ENCODE peak calls at places on chromosomes 1 and 21, in six cellular contexts. L is CD4-positive, CD25-positive, alpha-beta regulatory T cell; B is mesendoderm; A is HCT116; D is left ventricle myocardium inferior; P is upper lobe of left lung. Q is an unnamed sample. For H3K4me1, the result is how much of the 10 kb centered on the place peaks cover.

GRCh38 chr1:2108213-2108876 is 58.1 kb downstream of the PRKCZ start:
- DNase-seq in B (peak), A (peak), D (no peak), L (no peak), P (peak), Q (peak)

GRCh38 chr1:214694769-214695168 is 91.8 kb downstream of the CENPF start:
- DNase-seq in P (no peak), A (no peak), D (no peak), L (no peak), B (no peak), Q (no peak)

GRCh38 chr1:2192031-2192995 is 2.3 kb downstream of the FAAP20 start:
- DNase-seq in D (no peak), A (no peak), L (no peak), B (no peak), P (peak), Q (no peak)

GRCh38 chr1:67570473-67571143 is 114.4 kb upstream of the GADD45A start:
- DNase-seq in B (peak), A (no peak), P (no peak), L (no peak), D (no peak), Q (no peak)

GRCh38 chr1:247540536-247540935 is 4.3 kb upstream of the OR2C3 start:
- DNase-seq in L (no peak), P (no peak), D (no peak), A (no peak), B (no peak), Q (no peak)

GRCh38 chr1:27163093-27163492 is 8.2 kb upstream of the SLC9A1 start:
- DNase-seq in B (no peak), L (no peak), A (no peak), P (no peak), D (no peak), Q (no peak)

GRCh38 chr1:179831225-179831624 is 46.4 kb downstream of the TOR1AIP2 start:
- DNase-seq in A (no peak), B (no peak), L (no peak), D (no peak), P (no peak), Q (no peak)

GRCh38 chr21:33032434-33033047 is 6.8 kb downstream of the OLIG2 start:
- DNase-seq in A (no peak), L (no peak), D (no peak), B (no peak), P (no peak), Q (no peak)

GRCh38 chr1:45409243-45409642 is 69.0 kb upstream of the MUTYH start:
- DNase-seq in D (no peak), L (no peak), B (no peak), A (no peak), P (no peak), Q (no peak)

GRCh38 chr1:8373547-8374270 is 55.8 kb downstream of the SLC45A1 start:
- DNase-seq in B (peak), L (no peak), P (peak), A (peak), D (peak), Q (no peak)

GRCh38 chr1:38005195-38006007 is at the start of gene FHL3:
- DNase-seq in P (peak), L (no peak), B (peak), A (no peak), D (peak), Q (no peak)

GRCh38 chr1:41827991-41828570 is 90.6 kb downstream of the HIVEP3 start:
- DNase-seq in L (no peak), D (no peak), B (no peak), A (no peak), P (no peak), Q (no peak)

GRCh38 chr1:228349701-228350171 is 56.9 kb downstream of the TRIM11 start:
- DNase-seq in D (peak), L (no peak), B (no peak), P (no peak), A (no peak), Q (no peak)

GRCh38 chr1:5847013-5847654 is 145.1 kb downstream of the NPHP4 start:
- DNase-seq in A (no peak), B (peak), L (no peak), P (no peak), D (no peak), Q (peak)

GRCh38 chr1:8595919-8596318 is 221.5 kb downstream of the RERE start:
- DNase-seq in P (no peak), D (no peak), L (no peak), B (no peak), A (no peak), Q (no peak)

GRCh38 chr1:228781161-228781771 is 46.0 kb downstream of the RHOU start:
- DNase-seq in L (no peak), P (peak), B (peak), A (no peak), D (peak), Q (no peak)

GRCh38 chr1:47507921-47508894 is 70.4 kb downstream of the FOXD2 start:
- DNase-seq in P (peak), B (peak), L (no peak), A (no peak), D (peak), Q (no peak)

GRCh38 chr1:101918277-101918676 is 78.4 kb downstream of the OLFM3 start:
- DNase-seq in P (no peak), A (no peak), B (no peak), L (no peak), D (no peak), Q (no peak)

GRCh38 chr1:40451238-40451585 is 936 bp downstream of the ZFP69B start:
- DNase-seq in A (no peak), P (no peak), L (no peak), D (no peak), B (peak), Q (no peak)

GRCh38 chr1:43994071-43994470 is 2.7 kb downstream of the CCDC24 start:
- DNase-seq in A (no peak), D (no peak), P (no peak), B (no peak), L (no peak), Q (no peak)

GRCh38 chr1:198359024-198359653 is 181.3 kb downstream of the ATP6V1G3 start:
- DNase-seq in B (no peak), L (peak), A (peak), D (no peak), P (no peak), Q (no peak)

GRCh38 chr1:33943978-33944377 is 80.1 kb downstream of the HMGB4 start:
- DNase-seq in L (no peak), A (no peak), B (no peak), P (peak), D (no peak), Q (no peak)

GRCh38 chr1:31648633-31649032 is 4.0 kb upstream of the PEF1 start:
- DNase-seq in D (no peak), B (peak), L (no peak), A (no peak), P (no peak), Q (no peak)

GRCh38 chr1:19128965-19129514 is 81.0 kb downstream of the UBR4 start:
- DNase-seq in P (no peak), D (no peak), B (no peak), A (no peak), L (no peak), Q (no peak)

GRCh38 chr1:100785399-100786082 is 66.0 kb downstream of the VCAM1 start:
- DNase-seq in L (no peak), D (no peak), A (no peak), B (peak), P (no peak), Q (no peak)

GRCh38 chr1:183633676-183634343 is 1.8 kb downstream of the ARPC5 start:
- DNase-seq in B (peak), P (no peak), L (peak), D (no peak), A (peak), Q (peak)

GRCh38 chr1:223831755-223832636 is 13.8 kb downstream of the TP53BP2 start:
- DNase-seq in B (no peak), D (no peak), L (no peak), P (no peak), A (no peak), Q (no peak)

GRCh38 chr1:154338875-154339274 is 13.6 kb downstream of the ATP8B2 start:
- DNase-seq in B (no peak), D (no peak), L (no peak), A (no peak), P (no peak), Q (no peak)

GRCh38 chr1:228265167-228265566 is 57.3 kb downstream of the OBSCN start:
- DNase-seq in P (no peak), B (no peak), L (no peak), D (no peak), A (no peak), Q (no peak)

GRCh38 chr1:29470087-29470787 is 233.9 kb downstream of the PTPRU start:
- DNase-seq in L (no peak), A (no peak), P (no peak), D (no peak), B (peak), Q (no peak)

GRCh38 chr1:32247452-32247851 is 430 bp downstream of the FAM167B start:
- DNase-seq in A (no peak), L (no peak), B (no peak), P (no peak), D (peak), Q (no peak)

GRCh38 chr1:43258370-43258769 is 11.4 kb upstream of the TMEM125 start:
- DNase-seq in B (no peak), P (no peak), L (no peak), A (no peak), D (no peak), Q (no peak)

GRCh38 chr1:206589206-206589605 is 23.1 kb downstream of the EIF2D start:
- DNase-seq in P (no peak), L (no peak), D (peak), B (no peak), A (no peak), Q (no peak)

GRCh38 chr1:211734791-211735190 is 59.4 kb upstream of the NEK2 start:
- DNase-seq in D (no peak), L (no peak), P (peak), A (no peak), B (no peak), Q (no peak)

GRCh38 chr21:32101206-32101763 is 177.6 kb downstream of the MIS18A start:
- DNase-seq in A (no peak), P (no peak), B (no peak), L (no peak), D (no peak), Q (no peak)

GRCh38 chr1:231315887-231316286 is 21.8 kb downstream of the EXOC8 start:
- DNase-seq in A (peak), P (peak), B (peak), L (peak), D (peak), Q (peak)

GRCh38 chr1:17533201-17533600 is 6.3 kb upstream of the ARHGEF10L start:
- DNase-seq in L (no peak), P (no peak), A (no peak), D (no peak), B (no peak), Q (no peak)

GRCh38 chr1:17529381-17529780 is 10.1 kb upstream of the ARHGEF10L start:
- DNase-seq in L (no peak), A (no peak), B (no peak), D (no peak), P (no peak), Q (no peak)

GRCh38 chr1:17535300-17535937 is 4.1 kb upstream of the ARHGEF10L start:
- DNase-seq in D (no peak), A (no peak), B (no peak), L (no peak), P (no peak), Q (no peak)

GRCh38 chr1:17531343-17531681 is 8.2 kb upstream of the ARHGEF10L start:
- DNase-seq in P (no peak), D (no peak), B (no peak), A (no peak), L (no peak), Q (no peak)

DNA sequence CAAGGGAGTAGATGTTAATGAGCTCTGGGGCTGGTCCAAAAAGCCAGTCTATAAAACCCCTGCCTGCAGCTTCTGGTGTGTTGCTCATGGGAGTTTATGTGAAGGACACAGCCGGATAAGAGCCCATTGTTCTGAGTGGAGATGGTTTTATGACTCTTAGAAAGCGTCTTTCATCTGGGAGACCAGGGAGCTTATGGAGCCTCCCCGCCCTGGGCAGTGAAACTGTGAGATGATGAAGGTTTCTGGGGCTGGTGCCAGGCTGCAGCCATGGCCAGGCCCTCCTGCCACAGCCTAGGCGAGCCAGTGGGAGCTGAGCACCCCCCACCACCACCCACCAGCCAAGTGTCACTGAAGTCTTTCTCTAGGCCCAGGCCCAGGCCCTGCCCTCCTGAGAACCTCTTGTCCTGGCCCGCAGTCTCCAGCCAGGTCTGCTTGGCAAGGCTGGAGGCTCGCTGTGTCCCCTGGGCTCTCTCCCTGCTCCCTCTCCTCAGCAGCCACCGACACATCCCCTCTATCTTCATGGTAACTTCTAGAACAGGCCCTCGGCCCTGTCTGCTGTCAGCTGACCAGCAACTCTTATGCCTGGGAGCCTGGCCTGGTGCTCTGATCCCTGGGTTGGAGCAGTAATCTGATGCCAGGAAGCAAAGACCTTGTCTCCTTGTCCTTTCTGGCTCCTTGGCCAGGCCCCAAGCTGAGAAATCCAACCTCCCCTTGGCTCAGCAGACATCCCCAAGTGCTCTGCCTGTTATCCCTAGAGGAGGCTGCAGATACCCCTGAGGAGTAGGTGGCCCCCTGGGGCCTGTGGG is 7.6 kb upstream of the ARHGEF10L start:
- DNase-seq in A (peak), D (peak), B (no peak), P (no peak), L (no peak), Q (no peak)
- H3K27ac ChIP-seq in A (peak), D (peak), B (no peak), P (peak), L (no peak), Q (no peak)

GRCh38 chr1:208155243-208155642 is 88.9 kb downstream of the PLXNA2 start:
- DNase-seq in B (no peak), P (no peak), L (no peak), A (no peak), D (no peak), Q (no peak)
- H3K4me1 ChIP-seq in B (under half), P (half or more), L (under half), A (under half), D (half or more), Q (under half)

GRCh38 chr1:175200626-175201025 is 8.1 kb upstream of the KIAA0040 start:
- DNase-seq in A (no peak), D (peak), L (no peak), P (no peak), B (no peak), Q (no peak)
- H3K27ac ChIP-seq in A (no peak), D (peak), L (no peak), P (peak), B (no peak), Q (no peak)

DNA sequence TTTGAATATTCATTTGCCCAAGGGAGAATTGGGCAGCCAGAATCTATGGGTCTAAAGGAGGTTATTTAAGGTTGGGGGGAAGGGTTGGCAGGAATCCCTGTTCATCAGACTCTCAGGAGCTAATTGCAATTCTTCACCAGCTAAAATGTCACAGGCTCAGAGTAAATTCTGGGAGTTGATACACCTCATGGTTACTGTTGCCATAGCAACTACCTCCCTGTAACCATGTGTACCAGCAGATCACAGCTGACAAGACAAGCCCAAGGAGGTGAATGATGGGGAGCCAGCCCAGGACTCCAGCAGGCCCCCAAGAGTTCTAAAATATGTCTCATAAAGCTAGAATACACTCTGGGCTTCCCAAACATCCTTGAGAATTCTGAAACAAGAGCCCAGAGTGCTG is 75.5 kb downstream of the CAMK2N1 start:
- DNase-seq in L (no peak), B (peak), D (no peak), A (no peak), P (no peak), Q (no peak)
- H3K4me1 ChIP-seq in L (under half), B (under half), D (under half), A (under half), P (under half), Q (under half)

DNA sequence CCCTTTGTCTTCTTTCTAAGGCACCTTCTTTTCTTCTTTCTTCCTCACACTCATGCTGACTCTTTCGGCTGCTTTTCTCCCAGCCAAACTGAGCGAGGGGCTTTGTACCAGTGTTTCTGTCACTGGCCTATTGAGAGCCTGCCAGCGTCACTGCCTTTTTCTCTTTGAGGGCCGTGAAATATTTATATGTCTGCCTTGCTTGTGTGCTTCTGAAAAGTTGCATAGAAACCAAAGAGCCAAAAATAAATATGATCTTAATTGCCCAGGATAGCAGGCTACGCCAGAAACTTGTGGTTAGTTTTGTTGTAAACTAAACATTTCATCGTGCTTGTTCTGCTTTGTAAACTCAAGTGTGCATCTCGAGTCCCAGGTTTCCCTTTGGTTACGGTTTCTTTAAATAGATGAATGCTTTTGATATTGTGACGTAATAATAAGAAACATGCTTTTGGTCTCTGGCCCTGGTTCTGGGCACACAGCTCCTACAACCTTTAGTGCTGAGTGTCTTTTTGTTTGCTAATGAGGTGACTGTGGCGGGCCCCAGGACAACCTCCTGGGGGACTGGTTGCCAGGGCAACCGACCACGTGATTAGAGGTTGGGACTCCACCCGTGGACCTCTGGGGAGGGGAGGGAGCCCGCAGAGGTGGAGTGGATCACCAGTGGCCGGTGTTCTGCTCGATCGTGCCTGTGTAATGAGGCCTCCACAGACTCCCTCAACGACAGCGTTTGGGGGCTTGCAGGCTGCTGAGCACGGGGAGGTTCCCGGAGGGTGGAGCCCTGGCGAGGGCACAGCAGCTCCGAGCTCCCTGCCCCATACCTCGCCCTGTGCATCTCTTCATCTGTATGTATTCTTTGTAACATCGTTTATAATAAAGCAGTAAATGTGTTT is 10.9 kb downstream of the SLC37A1 start:
- DNase-seq in B (peak), P (peak), L (peak), D (peak), A (no peak), Q (no peak)
- H3K27ac ChIP-seq in B (no peak), P (peak), L (no peak), D (peak), A (no peak), Q (no peak)

GRCh38 chr1:226954337-226954736 is 14.2 kb downstream of the COQ8A start:
- DNase-seq in P (peak), L (no peak), D (no peak), B (no peak), A (no peak), Q (no peak)

GRCh38 chr1:226952121-226952441 is 12.0 kb downstream of the COQ8A start:
- DNase-seq in L (no peak), A (no peak), P (no peak), D (no peak), B (no peak), Q (no peak)

GRCh38 chr1:226954777-226955176 is 14.7 kb downstream of the COQ8A start:
- DNase-seq in A (no peak), B (no peak), D (no peak), L (no peak), P (no peak), Q (no peak)

GRCh38 chr1:226951286-226952120 is 11.4 kb downstream of the COQ8A start:
- DNase-seq in B (no peak), L (no peak), D (no peak), P (no peak), A (no peak), Q (no peak)

GRCh38 chr1:226953175-226953800 is 13.2 kb downstream of the COQ8A start:
- DNase-seq in L (no peak), D (no peak), A (no peak), B (no peak), P (no peak), Q (no peak)
- H3K4me1 ChIP-seq in L (under half), D (half or more), A (under half), B (under half), P (under half), Q (under half)